ENCODE peak calls at places on chromosomes 13 and 19, in ten cellular contexts. One of them, this sample, is unnamed.

GRCh38 chr13:67351915-67352314 is 121.8 kb upstream of the PCDH9 start:
- DNase-seq in progenitor cell of endocrine pancreas: no peak
- DNase-seq in astrocyte: peak
- DNase-seq in fibroblast of the aortic adventitia: peak
- DNase-seq in psoas muscle: no peak
- DNase-seq in pancreas: no peak
- DNase-seq in nephron progenitor cell: no peak
- DNase-seq in esophagus squamous epithelium: no peak
- DNase-seq in left ventricle myocardium inferior: no peak
- DNase-seq in MCF 10A: no peak
- DNase-seq in this sample: no peak

GRCh38 chr13:110876592-110876991 is 38.3 kb downstream of the ANKRD10 start:
- DNase-seq in left ventricle myocardium inferior: no peak
- DNase-seq in esophagus squamous epithelium: no peak
- DNase-seq in nephron progenitor cell: no peak
- DNase-seq in fibroblast of the aortic adventitia: no peak
- DNase-seq in pancreas: no peak
- DNase-seq in progenitor cell of endocrine pancreas: no peak
- DNase-seq in psoas muscle: no peak
- DNase-seq in MCF 10A: peak
- DNase-seq in astrocyte: no peak
- DNase-seq in this sample: no peak

GRCh38 chr13:27336005-27336673 is 65.5 kb downstream of the RASL11A start:
- DNase-seq in left ventricle myocardium inferior: no peak
- DNase-seq in astrocyte: peak
- DNase-seq in psoas muscle: no peak
- DNase-seq in progenitor cell of endocrine pancreas: no peak
- DNase-seq in pancreas: no peak
- DNase-seq in fibroblast of the aortic adventitia: peak
- DNase-seq in esophagus squamous epithelium: no peak
- DNase-seq in MCF 10A: no peak
- DNase-seq in nephron progenitor cell: no peak
- DNase-seq in this sample: no peak

GRCh38 chr19:47729468-47729798 is 15.9 kb upstream of the NOP53 start:
- DNase-seq in psoas muscle: peak
- DNase-seq in left ventricle myocardium inferior: peak
- DNase-seq in nephron progenitor cell: no peak
- DNase-seq in esophagus squamous epithelium: no peak
- DNase-seq in fibroblast of the aortic adventitia: peak
- DNase-seq in MCF 10A: peak
- DNase-seq in astrocyte: peak
- DNase-seq in progenitor cell of endocrine pancreas: no peak
- DNase-seq in pancreas: peak
- DNase-seq in this sample: peak

GRCh38 chr13:93244141-93244917 is 17.7 kb downstream of the GPC6 start:
- DNase-seq in astrocyte: peak
- DNase-seq in MCF 10A: peak
- DNase-seq in psoas muscle: no peak
- DNase-seq in esophagus squamous epithelium: no peak
- DNase-seq in pancreas: no peak
- DNase-seq in progenitor cell of endocrine pancreas: no peak
- DNase-seq in nephron progenitor cell: peak
- DNase-seq in fibroblast of the aortic adventitia: peak
- DNase-seq in left ventricle myocardium inferior: no peak
- DNase-seq in this sample: peak

GRCh38 chr19:46660601-46661019 is 372 bp downstream of the DACT3 start:
- DNase-seq in astrocyte: no peak
- DNase-seq in nephron progenitor cell: no peak
- DNase-seq in esophagus squamous epithelium: no peak
- DNase-seq in psoas muscle: peak
- DNase-seq in MCF 10A: no peak
- DNase-seq in left ventricle myocardium inferior: peak
- DNase-seq in progenitor cell of endocrine pancreas: no peak
- DNase-seq in pancreas: no peak
- DNase-seq in fibroblast of the aortic adventitia: no peak
- DNase-seq in this sample: no peak

GRCh38 chr13:106143930-106144709 is 391.3 kb downstream of the EFNB2 start:
- DNase-seq in esophagus squamous epithelium: no peak
- DNase-seq in left ventricle myocardium inferior: no peak
- DNase-seq in psoas muscle: no peak
- DNase-seq in progenitor cell of endocrine pancreas: no peak
- DNase-seq in fibroblast of the aortic adventitia: no peak
- DNase-seq in MCF 10A: no peak
- DNase-seq in nephron progenitor cell: no peak
- DNase-seq in pancreas: no peak
- DNase-seq in astrocyte: no peak
- DNase-seq in this sample: no peak

GRCh38 chr13:102774210-102774560 is 599 bp upstream of the TEX30 start:
- DNase-seq in left ventricle myocardium inferior: no peak
- DNase-seq in astrocyte: no peak
- DNase-seq in MCF 10A: no peak
- DNase-seq in nephron progenitor cell: no peak
- DNase-seq in psoas muscle: peak
- DNase-seq in esophagus squamous epithelium: no peak
- DNase-seq in progenitor cell of endocrine pancreas: no peak
- DNase-seq in pancreas: peak
- DNase-seq in fibroblast of the aortic adventitia: no peak
- DNase-seq in this sample: no peak

GRCh38 chr13:51892657-51893056 is 30.9 kb downstream of the CCDC70 start:
- DNase-seq in left ventricle myocardium inferior: no peak
- DNase-seq in psoas muscle: no peak
- DNase-seq in fibroblast of the aortic adventitia: no peak
- DNase-seq in nephron progenitor cell: no peak
- DNase-seq in esophagus squamous epithelium: no peak
- DNase-seq in progenitor cell of endocrine pancreas: no peak
- DNase-seq in astrocyte: no peak
- DNase-seq in MCF 10A: no peak
- DNase-seq in pancreas: no peak
- DNase-seq in this sample: no peak

GRCh38 chr13:60484865-60485264 is 87.8 kb downstream of the TDRD3 start:
- DNase-seq in esophagus squamous epithelium: no peak
- DNase-seq in fibroblast of the aortic adventitia: no peak
- DNase-seq in psoas muscle: no peak
- DNase-seq in MCF 10A: no peak
- DNase-seq in progenitor cell of endocrine pancreas: no peak
- DNase-seq in left ventricle myocardium inferior: no peak
- DNase-seq in astrocyte: no peak
- DNase-seq in pancreas: no peak
- DNase-seq in nephron progenitor cell: no peak
- DNase-seq in this sample: no peak

GRCh38 chr19:33224694-33225457 is 774 bp downstream of the SLC7A10 start:
- DNase-seq in pancreas: no peak
- DNase-seq in psoas muscle: no peak
- DNase-seq in progenitor cell of endocrine pancreas: no peak
- DNase-seq in esophagus squamous epithelium: no peak
- DNase-seq in left ventricle myocardium inferior: no peak
- DNase-seq in nephron progenitor cell: no peak
- DNase-seq in MCF 10A: no peak
- DNase-seq in astrocyte: no peak
- DNase-seq in fibroblast of the aortic adventitia: no peak
- DNase-seq in this sample: no peak

GRCh38 chr19:35347930-35348298 is 212 bp downstream of the FFAR1 start:
- DNase-seq in left ventricle myocardium inferior: no peak
- DNase-seq in astrocyte: no peak
- DNase-seq in progenitor cell of endocrine pancreas: no peak
- DNase-seq in esophagus squamous epithelium: no peak
- DNase-seq in MCF 10A: no peak
- DNase-seq in fibroblast of the aortic adventitia: no peak
- DNase-seq in pancreas: no peak
- DNase-seq in psoas muscle: no peak
- DNase-seq in nephron progenitor cell: no peak
- DNase-seq in this sample: no peak

GRCh38 chr19:15935167-15935702 is 906 bp upstream of the CYP4F11 start:
- DNase-seq in fibroblast of the aortic adventitia: no peak
- DNase-seq in left ventricle myocardium inferior: no peak
- DNase-seq in nephron progenitor cell: no peak
- DNase-seq in MCF 10A: no peak
- DNase-seq in psoas muscle: no peak
- DNase-seq in esophagus squamous epithelium: no peak
- DNase-seq in progenitor cell of endocrine pancreas: no peak
- DNase-seq in pancreas: no peak
- DNase-seq in astrocyte: no peak
- DNase-seq in this sample: no peak

GRCh38 chr13:113207890-113208423 is 512 bp downstream of the PCID2 start:
- DNase-seq in progenitor cell of endocrine pancreas: peak
- DNase-seq in left ventricle myocardium inferior: peak
- DNase-seq in nephron progenitor cell: no peak
- DNase-seq in fibroblast of the aortic adventitia: peak
- DNase-seq in astrocyte: peak
- DNase-seq in MCF 10A: peak
- DNase-seq in pancreas: no peak
- DNase-seq in esophagus squamous epithelium: no peak
- DNase-seq in psoas muscle: peak
- DNase-seq in this sample: peak

GRCh38 chr19:41925208-41926003 is 2.8 kb downstream of the ERFL start:
- DNase-seq in psoas muscle: no peak
- DNase-seq in esophagus squamous epithelium: no peak
- DNase-seq in astrocyte: no peak
- DNase-seq in progenitor cell of endocrine pancreas: no peak
- DNase-seq in nephron progenitor cell: no peak
- DNase-seq in pancreas: no peak
- DNase-seq in MCF 10A: no peak
- DNase-seq in left ventricle myocardium inferior: no peak
- DNase-seq in fibroblast of the aortic adventitia: no peak
- DNase-seq in this sample: no peak

GRCh38 chr19:55593096-55593772 is 6.1 kb downstream of the FIZ1 start:
- DNase-seq in left ventricle myocardium inferior: no peak
- DNase-seq in progenitor cell of endocrine pancreas: no peak
- DNase-seq in MCF 10A: no peak
- DNase-seq in psoas muscle: no peak
- DNase-seq in esophagus squamous epithelium: no peak
- DNase-seq in fibroblast of the aortic adventitia: no peak
- DNase-seq in pancreas: no peak
- DNase-seq in nephron progenitor cell: no peak
- DNase-seq in astrocyte: no peak
- DNase-seq in this sample: no peak

GRCh38 chr19:16403151-16403977 is 68.4 kb downstream of the EPS15L1 start:
- DNase-seq in psoas muscle: no peak
- DNase-seq in astrocyte: no peak
- DNase-seq in progenitor cell of endocrine pancreas: no peak
- DNase-seq in fibroblast of the aortic adventitia: peak
- DNase-seq in nephron progenitor cell: no peak
- DNase-seq in MCF 10A: no peak
- DNase-seq in esophagus squamous epithelium: no peak
- DNase-seq in pancreas: no peak
- DNase-seq in left ventricle myocardium inferior: peak
- DNase-seq in this sample: no peak

GRCh38 chr19:19615086-19615485 is 3.4 kb downstream of the PBX4 start:
- DNase-seq in pancreas: no peak
- DNase-seq in nephron progenitor cell: no peak
- DNase-seq in MCF 10A: peak
- DNase-seq in fibroblast of the aortic adventitia: no peak
- DNase-seq in astrocyte: peak
- DNase-seq in esophagus squamous epithelium: no peak
- DNase-seq in progenitor cell of endocrine pancreas: no peak
- DNase-seq in psoas muscle: no peak
- DNase-seq in left ventricle myocardium inferior: no peak
- DNase-seq in this sample: peak

GRCh38 chr19:38852231-38853044 is 2.7 kb upstream of the HNRNPL start:
- DNase-seq in esophagus squamous epithelium: no peak
- DNase-seq in fibroblast of the aortic adventitia: peak
- DNase-seq in astrocyte: peak
- DNase-seq in nephron progenitor cell: no peak
- DNase-seq in left ventricle myocardium inferior: peak
- DNase-seq in progenitor cell of endocrine pancreas: peak
- DNase-seq in pancreas: no peak
- DNase-seq in MCF 10A: peak
- DNase-seq in psoas muscle: peak
- DNase-seq in this sample: peak
- TF ChIP-seq CTCF in esophagus squamous epithelium: no peak
- TF ChIP-seq CTCF in fibroblast of the aortic adventitia: no peak
- TF ChIP-seq CTCF in astrocyte: no peak
- TF ChIP-seq CTCF in nephron progenitor cell: no peak
- TF ChIP-seq CTCF in left ventricle myocardium inferior: no peak
- TF ChIP-seq CTCF in progenitor cell of endocrine pancreas: no peak
- TF ChIP-seq CTCF in pancreas: no peak
- TF ChIP-seq CTCF in MCF 10A: no peak
- TF ChIP-seq CTCF in psoas muscle: no peak
- TF ChIP-seq CTCF in this sample: peak

GRCh38 chr13:99965329-99966000 is 6.1 kb downstream of the ZIC5 start:
- DNase-seq in left ventricle myocardium inferior: no peak
- DNase-seq in pancreas: no peak
- DNase-seq in astrocyte: no peak
- DNase-seq in nephron progenitor cell: no peak
- DNase-seq in psoas muscle: no peak
- DNase-seq in fibroblast of the aortic adventitia: no peak
- DNase-seq in progenitor cell of endocrine pancreas: no peak
- DNase-seq in MCF 10A: no peak
- DNase-seq in esophagus squamous epithelium: no peak
- DNase-seq in this sample: no peak
- TF ChIP-seq CTCF in left ventricle myocardium inferior: no peak
- TF ChIP-seq CTCF in pancreas: no peak
- TF ChIP-seq CTCF in astrocyte: no peak
- TF ChIP-seq CTCF in nephron progenitor cell: no peak
- TF ChIP-seq CTCF in psoas muscle: no peak
- TF ChIP-seq CTCF in fibroblast of the aortic adventitia: no peak
- TF ChIP-seq CTCF in progenitor cell of endocrine pancreas: no peak
- TF ChIP-seq CTCF in MCF 10A: no peak
- TF ChIP-seq CTCF in esophagus squamous epithelium: no peak
- TF ChIP-seq CTCF in this sample: no peak

DNA sequence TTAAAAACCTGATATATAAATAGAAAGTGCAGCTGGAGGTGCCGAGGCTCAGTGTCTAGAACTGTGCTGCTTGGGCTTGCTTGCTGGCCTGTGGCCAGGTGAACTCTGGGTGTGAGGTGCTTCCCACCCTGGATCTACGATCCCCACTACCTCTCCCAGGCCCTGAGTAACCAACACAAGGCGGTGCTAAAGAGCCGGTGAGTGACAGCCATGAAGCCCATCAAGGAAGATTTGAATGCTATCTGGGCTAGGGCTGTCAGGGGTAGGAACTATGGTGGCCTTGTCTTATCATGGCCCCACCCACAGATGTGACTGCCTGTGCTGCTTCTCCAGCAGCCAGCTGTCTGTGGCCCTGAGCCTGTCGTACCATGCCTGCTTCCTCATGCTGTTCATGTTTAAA is 25.6 kb upstream of the ZNF91 start:
- DNase-seq in esophagus squamous epithelium: no peak
- DNase-seq in progenitor cell of endocrine pancreas: no peak
- DNase-seq in nephron progenitor cell: no peak
- DNase-seq in pancreas: no peak
- DNase-seq in astrocyte: no peak
- DNase-seq in psoas muscle: no peak
- DNase-seq in fibroblast of the aortic adventitia: no peak
- DNase-seq in MCF 10A: no peak
- DNase-seq in left ventricle myocardium inferior: no peak
- DNase-seq in this sample: no peak
- TF ChIP-seq CTCF in esophagus squamous epithelium: no peak
- TF ChIP-seq CTCF in progenitor cell of endocrine pancreas: no peak
- TF ChIP-seq CTCF in nephron progenitor cell: no peak
- TF ChIP-seq CTCF in pancreas: no peak
- TF ChIP-seq CTCF in astrocyte: no peak
- TF ChIP-seq CTCF in psoas muscle: no peak
- TF ChIP-seq CTCF in fibroblast of the aortic adventitia: no peak
- TF ChIP-seq CTCF in MCF 10A: no peak
- TF ChIP-seq CTCF in left ventricle myocardium inferior: peak
- TF ChIP-seq CTCF in this sample: no peak

DNA sequence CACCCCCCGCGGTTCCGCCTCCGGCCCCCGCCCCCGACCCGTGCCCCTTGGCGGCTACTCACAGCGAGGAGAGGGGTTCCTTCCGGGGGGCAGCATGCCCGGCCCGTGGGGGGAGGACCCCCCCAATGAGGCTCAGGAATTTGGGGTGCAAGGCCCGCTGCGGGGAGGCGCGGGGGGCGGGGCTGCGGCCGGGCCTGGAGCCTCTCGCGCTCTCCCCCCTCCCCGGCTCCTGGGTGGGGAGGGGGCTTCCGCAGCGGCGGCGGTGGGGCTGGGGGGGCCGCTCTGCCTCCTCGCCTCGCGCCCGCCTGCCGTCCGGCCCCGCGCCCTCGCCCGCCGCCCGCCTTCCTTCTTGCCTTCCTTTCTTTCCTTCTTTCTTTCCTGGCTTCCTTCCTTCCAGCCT is 353 bp downstream of the LRRC4B start:
- DNase-seq in nephron progenitor cell: no peak
- DNase-seq in progenitor cell of endocrine pancreas: no peak
- DNase-seq in esophagus squamous epithelium: no peak
- DNase-seq in astrocyte: no peak
- DNase-seq in pancreas: no peak
- DNase-seq in psoas muscle: no peak
- DNase-seq in fibroblast of the aortic adventitia: no peak
- DNase-seq in MCF 10A: no peak
- DNase-seq in left ventricle myocardium inferior: no peak
- DNase-seq in this sample: no peak
- TF ChIP-seq CTCF in nephron progenitor cell: no peak
- TF ChIP-seq CTCF in progenitor cell of endocrine pancreas: no peak
- TF ChIP-seq CTCF in esophagus squamous epithelium: no peak
- TF ChIP-seq CTCF in astrocyte: no peak
- TF ChIP-seq CTCF in pancreas: no peak
- TF ChIP-seq CTCF in psoas muscle: no peak
- TF ChIP-seq CTCF in fibroblast of the aortic adventitia: no peak
- TF ChIP-seq CTCF in MCF 10A: no peak
- TF ChIP-seq CTCF in left ventricle myocardium inferior: no peak
- TF ChIP-seq CTCF in this sample: no peak

This sample was measured in HFFc6.